ENCODE peak calls at places on chromosomes 11 and 22, in ten cellular contexts. K is GM13977, Q is GM03348, P is HCT116, B is stomach, V is NCI-H1092, A is AG09309, X is cardiac muscle cell, Y is NCI-H1048, H is putamen. R is an unnamed sample.
A peak's percentile ranks its signal among the peaks of the same experiment; 100 is the strongest.

GRCh38 chr11:33309118-33309517 is 51.9 kb downstream of the HIPK3 start:
- DNase-seq in X (no peak), K (no peak), V (no peak), A (no peak), Q (no peak), P (no peak), Y (no peak), B (no peak), H (no peak), R (no peak)

GRCh38 chr11:16604784-16605439 is 133.5 kb upstream of the C11orf58 start:
- DNase-seq in A (no peak), P (no peak), Y (no peak), B (peak; percentile 54), H (no peak), X (peak; percentile 59), K (peak; percentile 46), V (no peak), Q (peak; percentile 73), R (peak; percentile 11)

GRCh38 chr22:18056161-18056666 is 21.6 kb upstream of the PEX26 start:
- DNase-seq in Y (no peak), B (no peak), A (peak; percentile 57), X (no peak), K (peak; percentile 63), H (peak; percentile 89), V (no peak), P (no peak), Q (peak; percentile 75), R (no peak)

GRCh38 chr11:103716363-103716762 is 320.1 kb upstream of the DDI1 start:
- DNase-seq in K (no peak), P (no peak), Q (no peak), Y (no peak), X (no peak), V (no peak), A (no peak), H (no peak), B (no peak), R (no peak)

GRCh38 chr11:11669447-11669846 is 47.6 kb upstream of the GALNT18 start:
- DNase-seq in X (no peak), Q (no peak), A (no peak), K (no peak), B (no peak), V (no peak), P (no peak), Y (no peak), H (no peak), R (no peak)

GRCh38 chr22:23037429-23038333 is 32.6 kb upstream of the GNAZ start:
- DNase-seq in A (no peak), B (no peak), X (no peak), K (no peak), Y (no peak), P (no peak), H (no peak), V (no peak), Q (no peak), R (no peak)

GRCh38 chr22:26828311-26828710 is 170.9 kb downstream of the MIAT start:
- DNase-seq in X (no peak), H (no peak), A (no peak), P (no peak), V (no peak), K (peak; percentile 21), B (no peak), Y (no peak), Q (no peak), R (no peak)

GRCh38 chr22:32204856-32205722 is at the start of gene RFPL2:
- DNase-seq in H (peak; percentile 58), Q (peak; percentile 63), V (peak; percentile 82), P (peak; percentile 66), X (peak; percentile 15), A (no peak), K (peak; percentile 58), B (no peak), Y (peak; percentile 67), R (no peak)

GRCh38 chr22:50310949-50311444 is 3.6 kb upstream of the PLXNB2 start:
- DNase-seq in Q (no peak), Y (no peak), A (no peak), X (no peak), B (no peak), H (no peak), V (no peak), P (no peak), K (no peak), R (no peak)

GRCh38 chr22:26672590-26673468 is 15.4 kb downstream of the MIAT start:
- DNase-seq in K (peak; percentile 79), A (peak; percentile 83), Q (peak; percentile 93), X (peak; percentile 96), B (peak; percentile 88), V (peak; percentile 81), Y (peak; percentile 84), H (peak; percentile 94), P (peak; percentile 89), R (peak; percentile 88)

GRCh38 chr11:36631704-36632287 is 33.8 kb upstream of the RAG2 start:
- DNase-seq in P (no peak), H (no peak), A (no peak), Y (no peak), Q (no peak), B (no peak), V (no peak), K (peak; percentile 16), X (no peak), R (no peak)

GRCh38 chr11:22828373-22828772 is 1.2 kb downstream of the SVIP start:
- DNase-seq in P (no peak), V (no peak), B (no peak), A (no peak), K (no peak), Y (no peak), X (no peak), H (no peak), Q (no peak), R (peak; percentile 9)

GRCh38 chr11:57340228-57340627 is 2.1 kb downstream of the P2RX3 start:
- DNase-seq in B (no peak), X (peak; percentile 46), H (no peak), P (no peak), K (no peak), Q (peak; percentile 33), A (no peak), Y (no peak), V (no peak), R (no peak)

GRCh38 chr11:45646275-45646970 is 19.0 kb downstream of the CHST1 start:
- DNase-seq in H (no peak), B (no peak), X (peak; percentile 45), V (no peak), Y (no peak), Q (no peak), A (no peak), P (peak; percentile 28), K (peak; percentile 50), R (peak; percentile 9)

GRCh38 chr11:68938816-68939582 is 35.3 kb downstream of the IGHMBP2 start:
- DNase-seq in H (no peak), K (no peak), Y (no peak), X (no peak), B (no peak), Q (no peak), V (no peak), P (no peak), A (no peak), R (no peak)

GRCh38 chr22:39179401-39179827 is 26.9 kb upstream of the CBX7 start:
- DNase-seq in H (no peak), V (no peak), Y (no peak), Q (no peak), P (no peak), B (no peak), K (no peak), A (no peak), X (peak; percentile 27), R (no peak)

GRCh38 chr22:26573026-26573662 is 16.8 kb downstream of the TPST2 start:
- DNase-seq in Y (no peak), Q (no peak), X (peak; percentile 71), K (no peak), V (no peak), H (peak; percentile 49), B (peak; percentile 34), P (no peak), A (peak; percentile 38), R (no peak)

GRCh38 chr22:45082795-45083194 is 73.0 kb upstream of the PHF21B start:
- DNase-seq in Y (no peak), P (no peak), A (no peak), B (no peak), Q (no peak), X (peak; percentile 10), K (no peak), H (no peak), V (no peak), R (peak; percentile 17)

GRCh38 chr11:26319906-26320305 is 12.0 kb upstream of the ANO3 start:
- DNase-seq in V (no peak), Y (no peak), X (peak; percentile 38), H (no peak), Q (no peak), K (no peak), P (no peak), B (no peak), A (no peak), R (no peak)

GRCh38 chr22:31618057-31618456 is 44.0 kb downstream of the PISD start:
- DNase-seq in P (no peak), Q (no peak), H (no peak), V (peak; percentile 80), A (no peak), B (no peak), X (no peak), K (no peak), Y (no peak), R (peak; percentile 86)

GRCh38 chr11:101428918-101429317 is 154.9 kb downstream of the TRPC6 start:
- DNase-seq in Y (no peak), P (peak; percentile 29), K (no peak), X (peak; percentile 29), B (no peak), H (no peak), A (no peak), Q (peak; percentile 36), V (no peak), R (no peak)

GRCh38 chr22:18954941-18955571 is 19.0 kb upstream of the PRODH start:
- DNase-seq in P (no peak), Q (no peak), X (no peak), K (no peak), A (no peak), V (no peak), B (no peak), Y (no peak), H (no peak), R (no peak)

GRCh38 chr11:46895821-46896220 is 22.5 kb downstream of the LRP4 start:
- DNase-seq in X (no peak), B (peak; percentile 89), V (peak; percentile 76), P (no peak), A (no peak), Q (peak; percentile 33), Y (no peak), K (no peak), H (peak; percentile 49), R (peak; percentile 47)

R was measured in NCI-H2081.